ENCODE peak calls at places on chromosomes 12 and 14, in nine cellular contexts. One of them, this sample, is unnamed.

GRCh38 chr12:46664771-46665287 is 161.0 kb downstream of the SLC38A4 start:
- DNase-seq in Right ventricle myocardium superior: no peak
- DNase-seq in omental fat pad: no peak
- DNase-seq in choroid plexus epithelial cell: peak
- DNase-seq in GM23248: peak
- DNase-seq in EL: peak
- DNase-seq in NCI-H1105: no peak
- DNase-seq in SHP77: peak
- DNase-seq in NCI-H1092 treated with DMSO at 0.1 percent for 48 hours: no peak
- DNase-seq in this sample: no peak

GRCh38 chr14:67221248-67221981 is 19.8 kb upstream of the PALS1 start:
- DNase-seq in Right ventricle myocardium superior: no peak
- DNase-seq in omental fat pad: no peak
- DNase-seq in choroid plexus epithelial cell: peak
- DNase-seq in GM23248: peak
- DNase-seq in EL: peak
- DNase-seq in NCI-H1105: no peak
- DNase-seq in SHP77: no peak
- DNase-seq in NCI-H1092 treated with DMSO at 0.1 percent for 48 hours: no peak
- DNase-seq in this sample: no peak

GRCh38 chr14:62206456-62206855 is 444.2 kb downstream of the SNAPC1 start:
- DNase-seq in Right ventricle myocardium superior: no peak
- DNase-seq in omental fat pad: no peak
- DNase-seq in choroid plexus epithelial cell: peak
- DNase-seq in GM23248: peak
- DNase-seq in EL: peak
- DNase-seq in NCI-H1105: no peak
- DNase-seq in SHP77: no peak
- DNase-seq in NCI-H1092 treated with DMSO at 0.1 percent for 48 hours: no peak
- DNase-seq in this sample: no peak

GRCh38 chr12:1583421-1584078 is 10.8 kb downstream of the FBXL14 start:
- DNase-seq in Right ventricle myocardium superior: no peak
- DNase-seq in omental fat pad: no peak
- DNase-seq in choroid plexus epithelial cell: peak
- DNase-seq in GM23248: peak
- DNase-seq in EL: peak
- DNase-seq in NCI-H1105: peak
- DNase-seq in SHP77: peak
- DNase-seq in NCI-H1092 treated with DMSO at 0.1 percent for 48 hours: peak
- DNase-seq in this sample: peak

GRCh38 chr12:76739896-76740295 is 24.0 kb upstream of the ZDHHC17 start:
- DNase-seq in Right ventricle myocardium superior: no peak
- DNase-seq in omental fat pad: no peak
- DNase-seq in choroid plexus epithelial cell: no peak
- DNase-seq in GM23248: no peak
- DNase-seq in EL: no peak
- DNase-seq in NCI-H1105: no peak
- DNase-seq in SHP77: no peak
- DNase-seq in NCI-H1092 treated with DMSO at 0.1 percent for 48 hours: no peak
- DNase-seq in this sample: no peak

GRCh38 chr12:95730457-95730856 is 60.1 kb downstream of the NTN4 start:
- DNase-seq in Right ventricle myocardium superior: no peak
- DNase-seq in omental fat pad: no peak
- DNase-seq in choroid plexus epithelial cell: no peak
- DNase-seq in GM23248: no peak
- DNase-seq in EL: no peak
- DNase-seq in NCI-H1105: no peak
- DNase-seq in SHP77: no peak
- DNase-seq in NCI-H1092 treated with DMSO at 0.1 percent for 48 hours: no peak
- DNase-seq in this sample: no peak

GRCh38 chr12:51328587-51328986 is 4.6 kb upstream of the BIN2 start:
- DNase-seq in Right ventricle myocardium superior: no peak
- DNase-seq in omental fat pad: no peak
- DNase-seq in choroid plexus epithelial cell: no peak
- DNase-seq in GM23248: no peak
- DNase-seq in EL: no peak
- DNase-seq in NCI-H1105: no peak
- DNase-seq in SHP77: no peak
- DNase-seq in NCI-H1092 treated with DMSO at 0.1 percent for 48 hours: no peak
- DNase-seq in this sample: no peak

GRCh38 chr14:52068741-52069616 is at the start of gene NID2:
- DNase-seq in Right ventricle myocardium superior: peak
- DNase-seq in omental fat pad: no peak
- DNase-seq in choroid plexus epithelial cell: peak
- DNase-seq in GM23248: peak
- DNase-seq in EL: peak
- DNase-seq in NCI-H1105: peak
- DNase-seq in SHP77: no peak
- DNase-seq in NCI-H1092 treated with DMSO at 0.1 percent for 48 hours: peak
- DNase-seq in this sample: peak

GRCh38 chr12:29591140-29592020 is 93.9 kb upstream of the OVCH1 start:
- DNase-seq in Right ventricle myocardium superior: no peak
- DNase-seq in omental fat pad: no peak
- DNase-seq in choroid plexus epithelial cell: peak
- DNase-seq in GM23248: peak
- DNase-seq in EL: peak
- DNase-seq in NCI-H1105: no peak
- DNase-seq in SHP77: no peak
- DNase-seq in NCI-H1092 treated with DMSO at 0.1 percent for 48 hours: no peak
- DNase-seq in this sample: no peak

GRCh38 chr12:116880817-116881324 is 370 bp downstream of the HRK start:
- DNase-seq in Right ventricle myocardium superior: peak
- DNase-seq in omental fat pad: no peak
- DNase-seq in choroid plexus epithelial cell: peak
- DNase-seq in GM23248: peak
- DNase-seq in EL: peak
- DNase-seq in NCI-H1105: peak
- DNase-seq in SHP77: peak
- DNase-seq in NCI-H1092 treated with DMSO at 0.1 percent for 48 hours: peak
- DNase-seq in this sample: peak

GRCh38 chr12:92356405-92356804 is 210.8 kb upstream of the BTG1 start:
- DNase-seq in Right ventricle myocardium superior: no peak
- DNase-seq in omental fat pad: no peak
- DNase-seq in choroid plexus epithelial cell: no peak
- DNase-seq in GM23248: peak
- DNase-seq in EL: no peak
- DNase-seq in NCI-H1105: no peak
- DNase-seq in SHP77: no peak
- DNase-seq in NCI-H1092 treated with DMSO at 0.1 percent for 48 hours: no peak
- DNase-seq in this sample: no peak

GRCh38 chr12:105420659-105421240 is 90.3 kb downstream of the C12orf75 start:
- DNase-seq in Right ventricle myocardium superior: peak
- DNase-seq in omental fat pad: peak
- DNase-seq in choroid plexus epithelial cell: peak
- DNase-seq in GM23248: peak
- DNase-seq in EL: peak
- DNase-seq in NCI-H1105: peak
- DNase-seq in SHP77: peak
- DNase-seq in NCI-H1092 treated with DMSO at 0.1 percent for 48 hours: peak
- DNase-seq in this sample: peak

GRCh38 chr14:97704316-97704715 is 907.1 kb downstream of the VRK1 start:
- DNase-seq in Right ventricle myocardium superior: no peak
- DNase-seq in omental fat pad: no peak
- DNase-seq in choroid plexus epithelial cell: no peak
- DNase-seq in GM23248: no peak
- DNase-seq in EL: no peak
- DNase-seq in NCI-H1105: no peak
- DNase-seq in SHP77: no peak
- DNase-seq in NCI-H1092 treated with DMSO at 0.1 percent for 48 hours: no peak
- DNase-seq in this sample: no peak

GRCh38 chr12:105220150-105220928 is 15.6 kb downstream of the APPL2 start:
- DNase-seq in Right ventricle myocardium superior: peak
- DNase-seq in omental fat pad: no peak
- DNase-seq in choroid plexus epithelial cell: no peak
- DNase-seq in GM23248: no peak
- DNase-seq in EL: no peak
- DNase-seq in NCI-H1105: no peak
- DNase-seq in SHP77: no peak
- DNase-seq in NCI-H1092 treated with DMSO at 0.1 percent for 48 hours: no peak
- DNase-seq in this sample: no peak

GRCh38 chr12:53508534-53509199 is 1.4 kb upstream of the NPFF start:
- DNase-seq in Right ventricle myocardium superior: peak
- DNase-seq in omental fat pad: peak
- DNase-seq in choroid plexus epithelial cell: peak
- DNase-seq in GM23248: peak
- DNase-seq in EL: peak
- DNase-seq in NCI-H1105: peak
- DNase-seq in SHP77: peak
- DNase-seq in NCI-H1092 treated with DMSO at 0.1 percent for 48 hours: peak
- DNase-seq in this sample: peak

GRCh38 chr12:53063708-53064612 is 14.1 kb downstream of the TNS2 start:
- DNase-seq in Right ventricle myocardium superior: peak
- DNase-seq in omental fat pad: peak
- DNase-seq in choroid plexus epithelial cell: peak
- DNase-seq in GM23248: peak
- DNase-seq in EL: no peak
- DNase-seq in NCI-H1105: no peak
- DNase-seq in SHP77: peak
- DNase-seq in NCI-H1092 treated with DMSO at 0.1 percent for 48 hours: peak
- DNase-seq in this sample: peak

GRCh38 chr12:1792406-1792805 is 28.0 kb upstream of the LRTM2 start:
- DNase-seq in Right ventricle myocardium superior: no peak
- DNase-seq in omental fat pad: no peak
- DNase-seq in choroid plexus epithelial cell: no peak
- DNase-seq in GM23248: no peak
- DNase-seq in EL: no peak
- DNase-seq in NCI-H1105: no peak
- DNase-seq in SHP77: no peak
- DNase-seq in NCI-H1092 treated with DMSO at 0.1 percent for 48 hours: no peak
- DNase-seq in this sample: peak

GRCh38 chr14:67526676-67527459 is 6.2 kb upstream of the PLEKHH1 start:
- DNase-seq in Right ventricle myocardium superior: no peak
- DNase-seq in omental fat pad: no peak
- DNase-seq in choroid plexus epithelial cell: peak
- DNase-seq in GM23248: peak
- DNase-seq in EL: peak
- DNase-seq in NCI-H1105: peak
- DNase-seq in SHP77: peak
- DNase-seq in NCI-H1092 treated with DMSO at 0.1 percent for 48 hours: peak
- DNase-seq in this sample: peak

GRCh38 chr12:115320967-115321366 is 637.0 kb upstream of the TBX3 start:
- DNase-seq in Right ventricle myocardium superior: peak
- DNase-seq in omental fat pad: peak
- DNase-seq in choroid plexus epithelial cell: no peak
- DNase-seq in GM23248: no peak
- DNase-seq in EL: no peak
- DNase-seq in NCI-H1105: no peak
- DNase-seq in SHP77: no peak
- DNase-seq in NCI-H1092 treated with DMSO at 0.1 percent for 48 hours: no peak
- DNase-seq in this sample: peak

GRCh38 chr12:99984271-99985128 is at the start of gene ANKS1B:
- DNase-seq in Right ventricle myocardium superior: peak
- DNase-seq in omental fat pad: no peak
- DNase-seq in choroid plexus epithelial cell: peak
- DNase-seq in GM23248: peak
- DNase-seq in EL: peak
- DNase-seq in NCI-H1105: peak
- DNase-seq in SHP77: peak
- DNase-seq in NCI-H1092 treated with DMSO at 0.1 percent for 48 hours: peak
- DNase-seq in this sample: peak